ENCODE peak calls at places on chromosomes 4 and X, in five cellular contexts. Y, T, G, W and N are unnamed samples.
A peak's percentile ranks its signal among the peaks of the same experiment; 100 is the strongest.

GRCh38 chr4:109040441-109040840 is 262.0 kb downstream of the COL25A1 start:
- DNase-seq in Y (no peak), T (no peak), G (no peak), W (no peak), N (no peak)

GRCh38 chr4:188783606-188784157 is 644.4 kb downstream of the TRIML1 start:
- DNase-seq in Y (no peak), T (no peak), G (no peak), W (no peak), N (no peak)

GRCh38 chrX:113392355-113392754 is 551.7 kb upstream of the AMOT start:
- DNase-seq in Y (no peak), T (no peak), G (no peak), W (no peak), N (no peak)

GRCh38 chrX:119482497-119483480 is 14.5 kb downstream of the SLC25A5 start:
- DNase-seq in Y (peak; percentile 75), T (peak; percentile 92), G (peak; percentile 74), W (peak; percentile 58), N (peak; percentile 67)

GRCh38 chrX:16138108-16138427 is 14.7 kb downstream of the GRPR start:
- DNase-seq in Y (no peak), T (no peak), G (no peak), W (no peak), N (no peak)

GRCh38 chrX:96689951-96690350 is 5.3 kb downstream of the DIAPH2 start:
- DNase-seq in Y (no peak), T (no peak), G (no peak), W (no peak), N (no peak)

GRCh38 chr4:8504279-8505007 is 63.9 kb downstream of the TRMT44 start:
- DNase-seq in Y (no peak), T (peak; percentile 57), G (no peak), W (no peak), N (no peak)

GRCh38 chr4:2700031-2700430 is 56.1 kb downstream of the TNIP2 start:
- DNase-seq in Y (no peak), T (no peak), G (no peak), W (no peak), N (no peak)

GRCh38 chrX:72272868-72273267 is 4.2 kb downstream of the RPS4X start:
- DNase-seq in Y (no peak), T (no peak), G (no peak), W (no peak), N (no peak)

GRCh38 chr4:121168446-121168845 is 4.3 kb upstream of the TNIP3 start:
- DNase-seq in Y (no peak), T (no peak), G (no peak), W (no peak), N (no peak)

GRCh38 chr4:119099227-119099910 is 36.3 kb upstream of the MYOZ2 start:
- DNase-seq in Y (no peak), T (no peak), G (no peak), W (no peak), N (no peak)

GRCh38 chr4:159770969-159771368 is 668.1 kb downstream of the RAPGEF2 start:
- DNase-seq in Y (no peak), T (no peak), G (no peak), W (no peak), N (no peak)

GRCh38 chrX:58044130-58044529 is 133.9 kb upstream of the ZXDA start:
- DNase-seq in Y (no peak), T (no peak), G (no peak), W (no peak), N (no peak)

GRCh38 chr4:82213485-82214162 is 160.2 kb downstream of the HNRNPD start:
- DNase-seq in Y (no peak), T (no peak), G (no peak), W (no peak), N (no peak)

GRCh38 chr4:183366436-183366835 is 44.2 kb upstream of the CLDN24 start:
- DNase-seq in Y (no peak), T (no peak), G (no peak), W (no peak), N (no peak)

GRCh38 chr4:139986621-139987510 is 167.1 kb downstream of the MAML3 start:
- DNase-seq in Y (no peak), T (no peak), G (peak; percentile 22), W (no peak), N (no peak)

GRCh38 chr4:73690051-73690744 is 50.2 kb upstream of the CXCL8 start:
- DNase-seq in Y (no peak), T (no peak), G (no peak), W (no peak), N (no peak)

GRCh38 chr4:83644677-83645639 is 109.0 kb downstream of the GPAT3 start:
- DNase-seq in Y (no peak), T (peak; percentile 75), G (no peak), W (peak; percentile 33), N (peak; percentile 44)

GRCh38 chr4:110231869-110232268 is 33.5 kb upstream of the ELOVL6 start:
- DNase-seq in Y (no peak), T (peak; percentile 14), G (no peak), W (no peak), N (no peak)

GRCh38 chrX:124307253-124307907 is 25.1 kb upstream of the TEX13D start:
- DNase-seq in Y (no peak), T (no peak), G (no peak), W (no peak), N (no peak)

GRCh38 chr4:16837475-16837874 is 61.0 kb downstream of the LDB2 start:
- DNase-seq in Y (no peak), T (no peak), G (no peak), W (no peak), N (no peak)

GRCh38 chr4:26176621-26177121 is 144.1 kb upstream of the RBPJ start:
- DNase-seq in Y (no peak), T (peak; percentile 80), G (no peak), W (no peak), N (no peak)

GRCh38 chr4:72900952-72901351 is 168.6 kb downstream of the COX18 start:
- DNase-seq in Y (no peak), T (peak; percentile 51), G (no peak), W (no peak), N (no peak)

GRCh38 chrX:703466-704210 is 73.0 kb downstream of the SHOX start:
- DNase-seq in Y (no peak), T (peak; percentile 87), G (no peak), W (no peak), N (no peak)

GRCh38 chr4:76830612-76831474 is 67.1 kb downstream of the SOWAHB start:
- DNase-seq in Y (peak; percentile 78), T (peak; percentile 38), G (no peak), W (peak; percentile 40), N (peak; percentile 7)

GRCh38 chr4:165288639-165289428 is 38.6 kb upstream of the MSMO1 start:
- DNase-seq in Y (no peak), T (no peak), G (no peak), W (no peak), N (no peak)

GRCh38 chr4:185143596-185143969 is 517 bp downstream of the SLC25A4 start:
- DNase-seq in Y (peak; percentile 86), T (peak; percentile 82), G (peak; percentile 83), W (no peak), N (no peak)

DNA sequence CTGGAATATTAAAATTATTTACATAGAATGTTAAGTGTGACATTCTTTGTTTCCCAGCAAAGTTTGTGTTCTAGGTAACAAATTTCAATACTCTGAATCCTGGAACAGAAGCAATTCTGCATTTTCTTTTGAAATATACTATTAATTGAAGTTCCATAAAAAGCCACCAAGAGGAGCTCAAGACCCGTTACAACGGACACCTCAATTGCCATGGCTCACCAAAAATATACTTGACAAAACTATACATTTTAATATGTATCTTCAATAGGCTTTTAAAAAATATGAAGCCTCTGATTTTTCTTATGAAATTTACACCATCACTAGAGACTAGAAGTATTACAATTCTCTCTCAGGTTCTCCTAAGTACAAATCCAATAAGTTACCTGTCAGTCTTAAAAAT is 111.4 kb downstream of the NYX start:
- DNase-seq in Y (no peak), T (no peak), G (no peak), W (no peak), N (no peak)
- TF ChIP-seq CTCF in Y (peak; percentile 39), T (peak; percentile 49), G (peak; percentile 24), W (peak; percentile 8), N (no peak)

GRCh38 chr4:106264331-106264728 is 51.7 kb downstream of the TBCK start:
- DNase-seq in Y (no peak), T (no peak), G (no peak), W (no peak), N (no peak)

GRCh38 chr4:106263594-106264330 is 52.2 kb downstream of the TBCK start:
- DNase-seq in Y (no peak), T (no peak), G (no peak), W (no peak), N (no peak)

GRCh38 chr4:106268731-106269272 is 47.2 kb downstream of the TBCK start:
- DNase-seq in Y (no peak), T (no peak), G (no peak), W (no peak), N (no peak)

GRCh38 chr4:106261980-106262379 is 54.0 kb downstream of the TBCK start:
- DNase-seq in Y (no peak), T (no peak), G (no peak), W (no peak), N (no peak)

GRCh38 chr4:106266201-106266600 is 49.8 kb downstream of the TBCK start:
- DNase-seq in Y (no peak), T (peak; percentile 29), G (no peak), W (no peak), N (no peak)
- TF ChIP-seq CTCF in Y (peak; percentile 58), T (peak; percentile 87), G (peak; percentile 45), W (peak; percentile 26), N (no peak)

GRCh38 chr4:175127314-175127713 is 209.2 kb downstream of the ADAM29 start:
- DNase-seq in Y (no peak), T (no peak), G (no peak), W (no peak), N (no peak)

GRCh38 chr4:175125410-175126068 is 207.4 kb downstream of the ADAM29 start:
- DNase-seq in Y (no peak), T (no peak), G (no peak), W (no peak), N (no peak)
- TF ChIP-seq CTCF in Y (no peak), T (no peak), G (no peak), W (no peak), N (no peak)

GRCh38 chrX:41009816-41010187 is 75.4 kb upstream of the USP9X start:
- DNase-seq in Y (no peak), T (peak; percentile 23), G (no peak), W (no peak), N (no peak)

GRCh38 chrX:41005445-41005992 is 79.7 kb upstream of the USP9X start:
- DNase-seq in Y (no peak), T (no peak), G (no peak), W (no peak), N (no peak)

GRCh38 chrX:41014776-41015175 is 70.5 kb upstream of the USP9X start:
- DNase-seq in Y (no peak), T (peak; percentile 26), G (no peak), W (no peak), N (no peak)

DNA sequence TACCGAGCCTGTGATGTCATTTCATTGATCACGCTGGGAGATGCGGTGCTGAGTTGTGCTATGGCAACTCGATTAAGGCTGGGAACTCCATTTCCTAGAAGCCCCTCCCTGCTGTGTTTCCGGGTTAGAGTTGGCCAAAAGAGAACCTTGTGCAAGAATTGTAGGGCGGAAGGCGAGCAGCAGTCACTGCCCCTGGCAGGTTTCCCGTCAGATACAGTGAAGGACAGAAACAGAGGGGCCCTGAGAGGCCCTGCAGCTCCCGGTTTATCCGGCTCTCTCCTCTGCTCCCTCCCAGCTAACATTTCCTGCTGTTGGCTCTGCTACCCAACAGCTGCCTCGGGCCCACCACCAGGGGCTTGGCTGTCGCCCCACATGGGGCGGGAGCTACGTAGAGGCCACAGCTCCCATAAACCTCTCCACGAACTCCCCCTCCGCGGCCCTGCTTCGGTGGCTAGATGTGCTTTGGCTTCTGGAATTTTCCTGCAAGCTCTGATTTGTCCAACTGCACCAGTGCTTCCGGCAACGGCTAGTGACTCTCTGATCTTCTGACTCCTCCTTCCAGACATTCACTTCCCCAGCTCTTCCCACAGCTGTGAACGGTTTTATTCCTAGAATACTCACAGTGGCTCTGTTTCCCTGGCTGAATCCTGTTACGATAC is 74.9 kb upstream of the USP9X start:
- DNase-seq in Y (peak; percentile 88), T (peak; percentile 79), G (peak; percentile 86), W (peak; percentile 29), N (peak; percentile 38)
- TF ChIP-seq CTCF in Y (no peak), T (no peak), G (peak; percentile 24), W (no peak), N (no peak)